ENCODE peak calls at places on chromosome 19, in ten cellular contexts. One of them, this sample, is unnamed.

GRCh38 chr19:11530432-11530831 is 1.5 kb upstream of the ECSIT start:
- DNase-seq in CD4-positive, alpha-beta memory T cell: peak; percentile 12
- DNase-seq in esophagus squamous epithelium: no peak
- DNase-seq in neuronal stem cell: no peak
- DNase-seq in ovary: peak; percentile 86
- DNase-seq in cardiac muscle cell: peak; percentile 91
- DNase-seq in heart right ventricle: peak; percentile 74
- DNase-seq in aorta: peak; percentile 78
- DNase-seq in fibroblast of lung: peak; percentile 84
- DNase-seq in mammary epithelial cell: peak; percentile 70
- DNase-seq in this sample: no peak

GRCh38 chr19:10173527-10173926 is 21.2 kb downstream of the DNMT1 start:
- DNase-seq in heart right ventricle: no peak
- DNase-seq in esophagus squamous epithelium: no peak
- DNase-seq in neuronal stem cell: no peak
- DNase-seq in cardiac muscle cell: no peak
- DNase-seq in CD4-positive, alpha-beta memory T cell: no peak
- DNase-seq in ovary: no peak
- DNase-seq in aorta: no peak
- DNase-seq in fibroblast of lung: peak; percentile 50
- DNase-seq in mammary epithelial cell: peak; percentile 54
- DNase-seq in this sample: no peak

GRCh38 chr19:2042485-2043268 is 8.4 kb downstream of the MKNK2 start:
- DNase-seq in fibroblast of lung: no peak
- DNase-seq in neuronal stem cell: no peak
- DNase-seq in CD4-positive, alpha-beta memory T cell: no peak
- DNase-seq in ovary: peak; percentile 79
- DNase-seq in aorta: peak; percentile 60
- DNase-seq in mammary epithelial cell: no peak
- DNase-seq in cardiac muscle cell: no peak
- DNase-seq in heart right ventricle: peak; percentile 55
- DNase-seq in esophagus squamous epithelium: no peak
- DNase-seq in this sample: no peak

GRCh38 chr19:42091300-42092266 is 15.6 kb downstream of the ZNF574 start:
- DNase-seq in ovary: no peak
- DNase-seq in neuronal stem cell: no peak
- DNase-seq in CD4-positive, alpha-beta memory T cell: no peak
- DNase-seq in mammary epithelial cell: peak; percentile 63
- DNase-seq in esophagus squamous epithelium: no peak
- DNase-seq in heart right ventricle: no peak
- DNase-seq in cardiac muscle cell: peak; percentile 55
- DNase-seq in fibroblast of lung: peak; percentile 59
- DNase-seq in aorta: no peak
- DNase-seq in this sample: no peak

GRCh38 chr19:30071871-30072270 is 129.8 kb downstream of the URI1 start:
- DNase-seq in CD4-positive, alpha-beta memory T cell: no peak
- DNase-seq in ovary: peak; percentile 8
- DNase-seq in cardiac muscle cell: no peak
- DNase-seq in heart right ventricle: no peak
- DNase-seq in fibroblast of lung: no peak
- DNase-seq in esophagus squamous epithelium: no peak
- DNase-seq in mammary epithelial cell: no peak
- DNase-seq in neuronal stem cell: no peak
- DNase-seq in aorta: no peak
- DNase-seq in this sample: no peak

GRCh38 chr19:10876459-10877240 is 5.3 kb downstream of the CARM1 start:
- DNase-seq in mammary epithelial cell: no peak
- DNase-seq in ovary: no peak
- DNase-seq in CD4-positive, alpha-beta memory T cell: no peak
- DNase-seq in heart right ventricle: peak; percentile 35
- DNase-seq in neuronal stem cell: no peak
- DNase-seq in aorta: peak; percentile 71
- DNase-seq in cardiac muscle cell: no peak
- DNase-seq in fibroblast of lung: no peak
- DNase-seq in esophagus squamous epithelium: no peak
- DNase-seq in this sample: no peak

GRCh38 chr19:40224342-40225148 is 1.9 kb downstream of the CCNP start:
- DNase-seq in aorta: no peak
- DNase-seq in mammary epithelial cell: peak; percentile 73
- DNase-seq in CD4-positive, alpha-beta memory T cell: no peak
- DNase-seq in neuronal stem cell: no peak
- DNase-seq in ovary: no peak
- DNase-seq in cardiac muscle cell: no peak
- DNase-seq in esophagus squamous epithelium: no peak
- DNase-seq in heart right ventricle: no peak
- DNase-seq in fibroblast of lung: no peak
- DNase-seq in this sample: no peak

GRCh38 chr19:12495002-12495802 is 10.6 kb upstream of the ZNF709 start:
- DNase-seq in mammary epithelial cell: peak; percentile 83
- DNase-seq in fibroblast of lung: peak; percentile 75
- DNase-seq in ovary: peak; percentile 89
- DNase-seq in heart right ventricle: peak; percentile 93
- DNase-seq in esophagus squamous epithelium: peak; percentile 65
- DNase-seq in aorta: peak; percentile 94
- DNase-seq in CD4-positive, alpha-beta memory T cell: peak; percentile 92
- DNase-seq in cardiac muscle cell: peak; percentile 98
- DNase-seq in neuronal stem cell: peak; percentile 88
- DNase-seq in this sample: peak; percentile 73

GRCh38 chr19:55383279-55383788 is 758 bp downstream of the TMEM238 start:
- DNase-seq in neuronal stem cell: no peak
- DNase-seq in mammary epithelial cell: peak; percentile 17
- DNase-seq in CD4-positive, alpha-beta memory T cell: no peak
- DNase-seq in heart right ventricle: no peak
- DNase-seq in esophagus squamous epithelium: no peak
- DNase-seq in ovary: no peak
- DNase-seq in cardiac muscle cell: no peak
- DNase-seq in aorta: no peak
- DNase-seq in fibroblast of lung: no peak
- DNase-seq in this sample: no peak

GRCh38 chr19:52991021-52991420 is 22.7 kb upstream of the ERVV-1 start:
- DNase-seq in aorta: no peak
- DNase-seq in CD4-positive, alpha-beta memory T cell: no peak
- DNase-seq in heart right ventricle: no peak
- DNase-seq in fibroblast of lung: no peak
- DNase-seq in cardiac muscle cell: no peak
- DNase-seq in mammary epithelial cell: no peak
- DNase-seq in esophagus squamous epithelium: no peak
- DNase-seq in ovary: no peak
- DNase-seq in neuronal stem cell: no peak
- DNase-seq in this sample: no peak

GRCh38 chr19:56026769-56027168 is 40.2 kb downstream of the NLRP5 start:
- DNase-seq in neuronal stem cell: no peak
- DNase-seq in mammary epithelial cell: no peak
- DNase-seq in CD4-positive, alpha-beta memory T cell: no peak
- DNase-seq in cardiac muscle cell: no peak
- DNase-seq in fibroblast of lung: no peak
- DNase-seq in esophagus squamous epithelium: no peak
- DNase-seq in heart right ventricle: no peak
- DNase-seq in aorta: no peak
- DNase-seq in ovary: no peak
- DNase-seq in this sample: no peak

DNA sequence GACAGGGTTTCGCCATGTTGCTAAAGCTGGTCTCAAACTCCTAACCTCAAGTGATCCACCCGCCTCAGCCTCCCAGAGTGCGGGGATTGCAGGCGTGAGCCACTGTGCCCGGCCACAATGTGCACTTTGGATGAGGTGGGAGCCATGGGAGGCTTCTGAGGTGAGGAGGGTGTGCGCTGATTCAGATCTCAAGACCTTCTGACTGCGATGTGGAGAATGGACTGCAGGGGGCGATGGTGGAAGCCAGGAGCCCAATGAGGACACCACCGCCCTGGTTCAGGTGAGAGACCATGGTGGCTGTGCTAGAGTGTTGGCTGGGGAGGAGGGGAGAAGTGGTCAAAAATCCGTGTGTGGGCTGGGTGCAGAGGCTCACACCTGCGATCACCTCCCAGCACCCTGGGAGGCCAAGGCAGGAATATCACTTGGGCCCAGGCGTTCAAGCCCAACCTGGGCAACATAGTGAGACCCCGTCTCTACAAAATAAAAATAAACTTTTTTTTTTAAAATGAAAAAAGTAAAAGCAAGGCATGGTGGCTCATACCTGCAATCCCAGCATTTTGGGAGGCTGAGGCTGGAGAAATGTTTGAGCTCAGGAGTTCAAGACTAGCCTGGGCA is 5.6 kb downstream of the INAFM1 start:
- DNase-seq in cardiac muscle cell: no peak
- DNase-seq in ovary: no peak
- DNase-seq in fibroblast of lung: no peak
- DNase-seq in mammary epithelial cell: no peak
- DNase-seq in aorta: no peak
- DNase-seq in esophagus squamous epithelium: no peak
- DNase-seq in CD4-positive, alpha-beta memory T cell: peak; percentile 33
- DNase-seq in neuronal stem cell: no peak
- DNase-seq in heart right ventricle: no peak
- DNase-seq in this sample: no peak
- H3K36me3 ChIP-seq in cardiac muscle cell: no peaks in the 10 kb centered on the region
- H3K36me3 ChIP-seq in ovary: no peaks in the 10 kb centered on the region
- H3K36me3 ChIP-seq in fibroblast of lung: peaks cover 1% of the 10 kb centered on the region
- H3K36me3 ChIP-seq in mammary epithelial cell: no peaks in the 10 kb centered on the region
- H3K36me3 ChIP-seq in aorta: no peaks in the 10 kb centered on the region
- H3K36me3 ChIP-seq in esophagus squamous epithelium: no peaks in the 10 kb centered on the region
- H3K36me3 ChIP-seq in CD4-positive, alpha-beta memory T cell: no peaks in the 10 kb centered on the region
- H3K36me3 ChIP-seq in neuronal stem cell: no peaks in the 10 kb centered on the region
- H3K36me3 ChIP-seq in heart right ventricle: peaks cover 4% of the 10 kb centered on the region
- H3K36me3 ChIP-seq in this sample: no peaks in the 10 kb centered on the region

GRCh38 chr19:15357906-15358305 is 21.7 kb downstream of the AKAP8 start:
- DNase-seq in aorta: no peak
- DNase-seq in fibroblast of lung: no peak
- DNase-seq in mammary epithelial cell: no peak
- DNase-seq in cardiac muscle cell: no peak
- DNase-seq in CD4-positive, alpha-beta memory T cell: no peak
- DNase-seq in ovary: no peak
- DNase-seq in heart right ventricle: no peak
- DNase-seq in esophagus squamous epithelium: no peak
- DNase-seq in neuronal stem cell: no peak
- DNase-seq in this sample: no peak
- H3K4me3 ChIP-seq in aorta: no peak overlapping the region
- H3K4me3 ChIP-seq in fibroblast of lung: no peak overlapping the region
- H3K4me3 ChIP-seq in mammary epithelial cell: no peak overlapping the region
- H3K4me3 ChIP-seq in cardiac muscle cell: no peak overlapping the region
- H3K4me3 ChIP-seq in CD4-positive, alpha-beta memory T cell: no peak overlapping the region
- H3K4me3 ChIP-seq in ovary: no peak overlapping the region
- H3K4me3 ChIP-seq in heart right ventricle: no peak overlapping the region
- H3K4me3 ChIP-seq in esophagus squamous epithelium: no peak overlapping the region
- H3K4me3 ChIP-seq in neuronal stem cell: no peak overlapping the region
- H3K4me3 ChIP-seq in this sample: no peak overlapping the region

GRCh38 chr19:15218501-15218900 is 13.7 kb downstream of the EPHX3 start:
- DNase-seq in esophagus squamous epithelium: no peak
- DNase-seq in mammary epithelial cell: no peak
- DNase-seq in cardiac muscle cell: no peak
- DNase-seq in heart right ventricle: no peak
- DNase-seq in ovary: no peak
- DNase-seq in CD4-positive, alpha-beta memory T cell: no peak
- DNase-seq in neuronal stem cell: no peak
- DNase-seq in aorta: no peak
- DNase-seq in fibroblast of lung: no peak
- DNase-seq in this sample: no peak

GRCh38 chr19:15223649-15224371 is 8.4 kb downstream of the EPHX3 start:
- DNase-seq in CD4-positive, alpha-beta memory T cell: no peak
- DNase-seq in aorta: no peak
- DNase-seq in ovary: peak; percentile 40
- DNase-seq in heart right ventricle: no peak
- DNase-seq in esophagus squamous epithelium: no peak
- DNase-seq in cardiac muscle cell: no peak
- DNase-seq in mammary epithelial cell: no peak
- DNase-seq in fibroblast of lung: no peak
- DNase-seq in neuronal stem cell: no peak
- DNase-seq in this sample: no peak

GRCh38 chr19:15225797-15226196 is 6.5 kb downstream of the EPHX3 start:
- DNase-seq in fibroblast of lung: no peak
- DNase-seq in ovary: no peak
- DNase-seq in cardiac muscle cell: no peak
- DNase-seq in heart right ventricle: peak; percentile 47
- DNase-seq in neuronal stem cell: no peak
- DNase-seq in CD4-positive, alpha-beta memory T cell: no peak
- DNase-seq in aorta: no peak
- DNase-seq in mammary epithelial cell: no peak
- DNase-seq in esophagus squamous epithelium: no peak
- DNase-seq in this sample: no peak

GRCh38 chr19:15227261-15227660 is 5.0 kb downstream of the EPHX3 start:
- DNase-seq in CD4-positive, alpha-beta memory T cell: no peak
- DNase-seq in ovary: no peak
- DNase-seq in aorta: no peak
- DNase-seq in neuronal stem cell: no peak
- DNase-seq in fibroblast of lung: no peak
- DNase-seq in cardiac muscle cell: no peak
- DNase-seq in esophagus squamous epithelium: no peak
- DNase-seq in mammary epithelial cell: no peak
- DNase-seq in heart right ventricle: no peak
- DNase-seq in this sample: no peak

DNA sequence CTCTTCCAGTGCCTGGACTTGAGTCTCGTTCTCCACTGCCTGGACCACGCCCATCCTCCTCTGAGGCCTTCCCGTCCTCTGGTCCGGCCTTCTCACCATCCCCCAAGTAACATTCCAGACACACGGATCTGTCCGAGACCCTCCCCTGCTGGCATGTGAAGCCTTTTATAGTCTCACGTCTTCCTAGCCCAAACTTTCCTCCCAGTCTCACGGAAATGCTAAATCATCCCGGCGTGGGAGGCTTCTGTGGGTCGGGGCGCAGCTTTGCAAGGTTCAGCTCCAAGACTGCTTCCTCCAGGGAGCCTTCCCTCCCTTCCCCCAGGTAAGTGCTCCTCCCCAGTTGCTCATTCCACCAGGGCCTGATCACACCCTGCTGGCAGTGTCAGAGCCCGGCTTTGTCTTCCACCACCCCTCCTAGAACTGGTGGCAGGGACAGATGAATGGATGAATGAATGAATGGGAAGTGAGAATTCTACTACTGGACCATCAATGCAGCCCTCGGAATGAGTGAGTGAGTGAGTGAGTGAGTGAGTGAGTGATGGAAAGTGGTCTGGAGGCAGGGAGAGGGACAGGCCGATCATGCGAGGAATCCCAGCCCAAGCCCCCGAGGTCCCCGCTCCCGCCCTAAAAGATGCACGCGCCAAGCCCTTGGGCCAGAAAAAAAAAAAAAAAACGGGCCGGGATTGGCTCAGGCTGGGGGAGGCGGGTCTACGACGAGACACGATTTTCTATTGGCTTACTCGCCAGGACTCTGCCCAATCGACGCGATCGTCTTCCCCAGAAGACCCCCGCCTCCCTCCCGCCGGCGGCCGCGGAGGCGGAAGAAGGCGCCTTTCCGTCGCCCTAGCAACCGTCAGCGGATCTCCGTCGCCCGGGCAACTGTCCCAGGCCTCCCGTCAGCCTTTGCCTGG is 9.3 kb downstream of the EPHX3 start:
- DNase-seq in ovary: peak; percentile 94
- DNase-seq in aorta: peak; percentile 96
- DNase-seq in mammary epithelial cell: peak; percentile 80
- DNase-seq in CD4-positive, alpha-beta memory T cell: peak; percentile 70
- DNase-seq in cardiac muscle cell: peak; percentile 98
- DNase-seq in esophagus squamous epithelium: no peak
- DNase-seq in neuronal stem cell: peak; percentile 98
- DNase-seq in heart right ventricle: peak; percentile 93
- DNase-seq in fibroblast of lung: peak; percentile 95
- DNase-seq in this sample: peak; percentile 40
- H3K27ac ChIP-seq in ovary: no peak overlapping the region
- H3K27ac ChIP-seq in aorta: no peak overlapping the region
- H3K27ac ChIP-seq in mammary epithelial cell: no peak overlapping the region
- H3K27ac ChIP-seq in CD4-positive, alpha-beta memory T cell: no peak overlapping the region
- H3K27ac ChIP-seq in cardiac muscle cell: no peak overlapping the region
- H3K27ac ChIP-seq in esophagus squamous epithelium: peak overlapping the region; percentile 74
- H3K27ac ChIP-seq in neuronal stem cell: peak overlapping the region; percentile 97
- H3K27ac ChIP-seq in heart right ventricle: peak overlapping the region; percentile 72
- H3K27ac ChIP-seq in fibroblast of lung: peak overlapping the region; percentile 90
- H3K27ac ChIP-seq in this sample: no peak overlapping the region

GRCh38 chr19:49910179-49910578 is 13.5 kb upstream of the IL4I1 start:
- DNase-seq in fibroblast of lung: no peak
- DNase-seq in cardiac muscle cell: no peak
- DNase-seq in aorta: no peak
- DNase-seq in CD4-positive, alpha-beta memory T cell: no peak
- DNase-seq in ovary: no peak
- DNase-seq in neuronal stem cell: no peak
- DNase-seq in esophagus squamous epithelium: no peak
- DNase-seq in heart right ventricle: no peak
- DNase-seq in mammary epithelial cell: no peak
- DNase-seq in this sample: no peak
- H3K36me3 ChIP-seq in fibroblast of lung: peaks cover 25% of the 10 kb centered on the region
- H3K36me3 ChIP-seq in cardiac muscle cell: peaks cover 15% of the 10 kb centered on the region
- H3K36me3 ChIP-seq in aorta: peaks cover 1% of the 10 kb centered on the region
- H3K36me3 ChIP-seq in CD4-positive, alpha-beta memory T cell: peaks cover 21% of the 10 kb centered on the region
- H3K36me3 ChIP-seq in ovary: no peaks in the 10 kb centered on the region
- H3K36me3 ChIP-seq in neuronal stem cell: peaks cover 63% of the 10 kb centered on the region
- H3K36me3 ChIP-seq in esophagus squamous epithelium: peaks cover 24% of the 10 kb centered on the region
- H3K36me3 ChIP-seq in heart right ventricle: peaks cover 82% of the 10 kb centered on the region
- H3K36me3 ChIP-seq in mammary epithelial cell: peaks cover 15% of the 10 kb centered on the region
- H3K36me3 ChIP-seq in this sample: peaks cover 48% of the 10 kb centered on the region

This sample was measured in effector memory CD4-positive, alpha-beta T cell.